ENCODE peak calls at places on chromosomes 6 and 20, in seven cellular contexts. R is neuronal stem cell; J is hepatocyte; U is pancreas; Z is naive thymus-derived CD4-positive, alpha-beta T cell; G is BJ; A is heart left ventricle. N is an unnamed sample. For H3K27me3, the result is how much of the 10 kb centered on the place peaks cover.

GRCh38 chr20:13825465-13825864 is 40.6 kb downstream of the NDUFAF5 start:
- DNase-seq in R (no peak), J (no peak), U (no peak), Z (no peak), G (no peak), A (no peak), N (no peak)

GRCh38 chr20:44485830-44486198 is 10.1 kb downstream of the TTPAL start:
- DNase-seq in R (no peak), J (no peak), U (no peak), Z (no peak), G (no peak), A (no peak), N (no peak)

GRCh38 chr6:150409576-150410066 is 40.8 kb downstream of the IYD start:
- DNase-seq in R (no peak), J (peak), U (peak), Z (no peak), G (no peak), A (peak), N (peak)

GRCh38 chr6:82893889-82894652 is 171.6 kb downstream of the UBE3D start:
- DNase-seq in R (no peak), J (no peak), U (no peak), Z (no peak), G (no peak), A (no peak), N (no peak)

GRCh38 chr20:48406462-48407235 is 421.1 kb downstream of the PREX1 start:
- DNase-seq in R (no peak), J (no peak), U (no peak), Z (no peak), G (no peak), A (no peak), N (no peak)

GRCh38 chr6:133767571-133767970 is 121.3 kb upstream of the TCF21 start:
- DNase-seq in R (no peak), J (no peak), U (no peak), Z (no peak), G (no peak), A (no peak), N (no peak)

GRCh38 chr6:166194885-166195860 is 27.5 kb upstream of the TBXT start:
- DNase-seq in R (no peak), J (peak), U (no peak), Z (no peak), G (no peak), A (no peak), N (no peak)

GRCh38 chr20:52242237-52243230 is 51.0 kb upstream of the ZFP64 start:
- DNase-seq in R (no peak), J (peak), U (no peak), Z (peak), G (no peak), A (no peak), N (no peak)

GRCh38 chr6:159217595-159218275 is 48.5 kb downstream of the FNDC1 start:
- DNase-seq in R (no peak), J (peak), U (peak), Z (peak), G (no peak), A (no peak), N (peak)

GRCh38 chr6:151374024-151374423 is 17.3 kb downstream of the ZBTB2 start:
- DNase-seq in R (no peak), J (no peak), U (no peak), Z (no peak), G (no peak), A (peak), N (no peak)

GRCh38 chr20:3651204-3651970 is 11.8 kb downstream of the GFRA4 start:
- DNase-seq in R (no peak), J (no peak), U (no peak), Z (no peak), G (no peak), A (no peak), N (no peak)

GRCh38 chr6:112691289-112691688 is 344.2 kb downstream of the RFPL4B start:
- DNase-seq in R (no peak), J (peak), U (no peak), Z (no peak), G (peak), A (no peak), N (no peak)

GRCh38 chr20:621115-621756 is 11.1 kb upstream of the TCF15 start:
- DNase-seq in R (no peak), J (no peak), U (no peak), Z (no peak), G (no peak), A (no peak), N (no peak)

GRCh38 chr20:29427201-29428060 is 1830.0 kb upstream of the DEFB115 start:
- DNase-seq in R (no peak), J (no peak), U (peak), Z (no peak), G (no peak), A (no peak), N (no peak)

GRCh38 chr6:104642871-104643270 is 216.8 kb downstream of the HACE1 start:
- DNase-seq in R (no peak), J (no peak), U (no peak), Z (no peak), G (no peak), A (no peak), N (no peak)

GRCh38 chr6:112253505-112253841 is 894 bp downstream of the LAMA4 start:
- DNase-seq in R (no peak), J (no peak), U (no peak), Z (no peak), G (no peak), A (peak), N (no peak)

GRCh38 chr20:24682496-24683090 is 213.2 kb downstream of the SYNDIG1 start:
- DNase-seq in R (no peak), J (no peak), U (no peak), Z (no peak), G (no peak), A (no peak), N (no peak)

GRCh38 chr6:2171728-2172127 is 73.7 kb downstream of the GMDS start:
- DNase-seq in R (no peak), J (no peak), U (no peak), Z (no peak), G (no peak), A (no peak), N (no peak)

GRCh38 chr6:105780146-105780860 is 305.8 kb upstream of the PRDM1 start:
- DNase-seq in R (no peak), J (no peak), U (no peak), Z (no peak), G (no peak), A (no peak), N (no peak)

GRCh38 chr6:33672808-33673207 is 38.7 kb downstream of the UQCC2 start:
- DNase-seq in R (no peak), J (peak), U (peak), Z (no peak), G (peak), A (peak), N (peak)

GRCh38 chr6:149888113-149888512 is 9.8 kb downstream of the RAET1E start:
- DNase-seq in R (no peak), J (peak), U (no peak), Z (no peak), G (no peak), A (no peak), N (no peak)

GRCh38 chr6:3847521-3847920 is 1.7 kb upstream of the FAM50B start:
- DNase-seq in R (no peak), J (no peak), U (no peak), Z (no peak), G (no peak), A (no peak), N (no peak)

GRCh38 chr6:72787521-72788031 is 165.7 kb downstream of the KCNQ5 start:
- DNase-seq in R (peak), J (peak), U (no peak), Z (no peak), G (peak), A (no peak), N (peak)

GRCh38 chr6:151539506-151540268 is 45.9 kb downstream of the CCDC170 start:
- DNase-seq in R (no peak), J (no peak), U (no peak), Z (no peak), G (no peak), A (no peak), N (no peak)

GRCh38 chr6:155561262-155561970 is 105.8 kb upstream of the NOX3 start:
- DNase-seq in R (no peak), J (peak), U (no peak), Z (no peak), G (no peak), A (no peak), N (no peak)

GRCh38 chr20:54062812-54063280 is 7.5 kb downstream of the BCAS1 start:
- DNase-seq in R (peak), J (peak), U (no peak), Z (peak), G (no peak), A (no peak), N (no peak)

GRCh38 chr20:9147553-9148024 is 78.7 kb downstream of the PLCB4 start:
- DNase-seq in R (no peak), J (peak), U (no peak), Z (no peak), G (no peak), A (no peak), N (no peak)

DNA sequence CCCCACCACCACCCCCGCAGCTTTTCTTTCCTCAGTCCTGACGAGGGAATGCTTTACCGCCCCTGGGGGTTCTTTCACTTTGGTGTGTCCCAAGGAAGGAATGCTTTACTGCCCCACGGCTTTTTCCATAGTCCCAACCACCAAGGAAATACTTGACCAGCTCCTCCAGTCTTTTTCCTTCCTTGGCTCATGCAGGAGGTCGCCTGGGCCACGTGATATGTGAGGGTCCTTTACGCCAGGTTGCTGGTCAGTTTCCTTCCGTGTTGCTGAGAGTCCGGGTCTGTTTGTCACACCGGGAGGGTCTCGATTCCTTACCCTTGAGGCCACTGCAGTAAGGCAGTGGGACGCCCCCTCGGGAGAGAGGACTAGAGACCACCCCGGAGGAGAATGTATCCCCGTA is 58.9 kb upstream of the CDH4 start:
- DNase-seq in R (no peak), J (no peak), U (no peak), Z (no peak), G (no peak), A (no peak), N (no peak)
- H3K27me3 ChIP-seq in R (under half), J (under half), U (under half), Z (under half), G (under half), A (under half), N (under half)

GRCh38 chr6:143539106-143539505 is 27.6 kb upstream of the FUCA2 start:
- DNase-seq in R (no peak), J (no peak), U (no peak), Z (no peak), G (no peak), A (no peak), N (no peak)

GRCh38 chr6:143538374-143538773 is 26.9 kb upstream of the FUCA2 start:
- DNase-seq in R (no peak), J (no peak), U (no peak), Z (no peak), G (no peak), A (no peak), N (no peak)

GRCh38 chr6:143536461-143536865 is 24.9 kb upstream of the FUCA2 start:
- DNase-seq in R (peak), J (no peak), U (peak), Z (peak), G (no peak), A (peak), N (peak)

GRCh38 chr6:143535189-143535614 is 23.7 kb upstream of the FUCA2 start:
- DNase-seq in R (no peak), J (peak), U (no peak), Z (no peak), G (no peak), A (no peak), N (no peak)

GRCh38 chr6:143536866-143537691 is 25.6 kb upstream of the FUCA2 start:
- DNase-seq in R (peak), J (peak), U (peak), Z (peak), G (no peak), A (peak), N (peak)
- H3K4me3 ChIP-seq in R (peak), J (peak), U (peak), Z (peak), G (peak), A (peak), N (peak)

DNA sequence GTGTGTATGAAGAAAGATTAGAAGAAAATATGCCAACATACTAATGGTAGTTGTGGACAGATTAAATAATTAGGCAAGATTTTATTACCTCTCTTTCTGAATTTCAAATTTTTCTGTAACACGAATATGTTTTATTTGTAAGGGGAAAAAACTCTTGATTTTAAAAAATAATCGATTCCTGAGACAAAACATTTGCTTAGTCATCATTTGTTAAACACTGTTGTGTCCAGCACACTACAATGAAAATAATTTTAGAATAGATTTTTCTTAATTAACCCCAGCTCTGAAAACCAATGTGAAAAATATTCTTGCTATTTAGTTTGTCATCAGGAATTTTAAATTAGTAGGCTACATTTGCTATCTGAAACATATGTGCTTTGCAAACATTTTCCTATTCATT is 253.0 kb downstream of the TRDN start:
- DNase-seq in R (no peak), J (no peak), U (no peak), Z (no peak), G (no peak), A (no peak), N (no peak)
- H3K27me3 ChIP-seq in R (under half), J (under half), U (under half), Z (under half), G (under half), A (under half), N (under half)

GRCh38 chr6:43924222-43924702 is 154.3 kb downstream of the VEGFA start:
- DNase-seq in R (no peak), J (no peak), U (no peak), Z (peak), G (no peak), A (no peak), N (peak)
- H3K4me3 ChIP-seq in R (no peak), J (no peak), U (no peak), Z (peak), G (no peak), A (no peak), N (no peak)

GRCh38 chr6:69913361-69913760 is 47.0 kb downstream of the COL19A1 start:
- DNase-seq in R (no peak), J (no peak), U (no peak), Z (no peak), G (no peak), A (no peak), N (no peak)
- H3K27me3 ChIP-seq in R (under half), J (under half), U (under half), Z (under half), G (under half), A (under half), N (under half)

GRCh38 chr6:10543488-10543887 is 22.3 kb downstream of the GCNT2 start:
- DNase-seq in R (no peak), J (no peak), U (no peak), Z (no peak), G (no peak), A (no peak), N (no peak)

GRCh38 chr6:10541591-10541990 is 20.4 kb downstream of the GCNT2 start:
- DNase-seq in R (no peak), J (no peak), U (no peak), Z (no peak), G (no peak), A (no peak), N (no peak)

GRCh38 chr6:10542135-10542689 is 21.1 kb downstream of the GCNT2 start:
- DNase-seq in R (no peak), J (no peak), U (no peak), Z (no peak), G (no peak), A (no peak), N (no peak)

GRCh38 chr6:10537726-10538125 is 16.6 kb downstream of the GCNT2 start:
- DNase-seq in R (no peak), J (no peak), U (no peak), Z (no peak), G (no peak), A (no peak), N (no peak)

DNA sequence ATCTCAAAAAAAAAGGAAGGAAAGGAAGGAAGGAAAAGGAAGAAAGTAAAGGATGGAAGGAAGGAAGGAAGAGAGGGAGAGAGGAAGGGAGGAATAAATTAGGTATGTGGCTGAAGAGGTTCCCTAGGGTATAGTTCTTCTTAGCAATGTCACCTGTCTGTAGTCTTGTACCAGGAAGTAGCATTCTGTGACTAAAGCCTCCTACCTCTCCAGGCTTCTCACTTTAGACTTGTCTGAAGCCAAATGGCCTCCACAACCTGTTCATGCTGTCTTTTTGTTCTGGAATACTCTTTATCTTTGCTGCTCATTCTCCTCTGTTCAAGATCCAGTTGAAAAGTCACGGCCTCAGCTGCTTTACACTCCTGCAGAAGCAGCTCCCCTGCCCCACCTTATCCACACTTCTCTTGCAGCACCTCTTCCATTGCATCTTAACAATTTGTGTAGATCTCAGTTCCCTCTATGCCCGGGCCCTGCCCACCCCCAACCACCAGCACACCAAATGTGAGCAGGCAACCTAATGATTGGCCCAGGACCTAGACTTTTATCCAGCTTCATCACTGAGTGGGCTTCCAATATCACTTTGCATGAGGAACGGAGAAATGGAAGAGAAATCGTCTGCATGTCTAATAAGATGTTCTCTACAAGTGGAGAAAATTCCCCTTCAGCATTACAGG is 19.1 kb downstream of the GCNT2 start:
- DNase-seq in R (no peak), J (no peak), U (no peak), Z (no peak), G (no peak), A (no peak), N (no peak)
- H3K4me3 ChIP-seq in R (no peak), J (no peak), U (no peak), Z (no peak), G (no peak), A (no peak), N (no peak)